ENCODE peak calls at places on chromosomes 11 and 22, in four cellular contexts. T, B, M and R are unnamed samples.

GRCh38 chr11:2306971-2307732 is 5.3 kb downstream of the TSPAN32 start:
- DNase-seq in T (no peak), M (no peak), B (no peak), R (no peak)

GRCh38 chr11:62881579-62882427 is 1.1 kb downstream of the SLC3A2 start:
- DNase-seq in M (peak), T (peak), B (peak), R (peak)

GRCh38 chr11:65478411-65479183 is 20.2 kb upstream of the MALAT1 start:
- DNase-seq in B (peak), M (no peak), T (no peak), R (no peak)

GRCh38 chr11:16191212-16191851 is 165.0 kb downstream of the SOX6 start:
- DNase-seq in M (no peak), T (no peak), B (no peak), R (peak)

GRCh38 chr11:85889676-85890579 is 34.7 kb downstream of the CCDC83 start:
- DNase-seq in T (no peak), M (peak), B (no peak), R (peak)

GRCh38 chr11:116990061-116990473 is 108.2 kb downstream of the SIK3 start:
- DNase-seq in M (no peak), T (no peak), B (no peak), R (peak)

GRCh38 chr22:32318361-32318760 is 39.3 kb upstream of the RFPL3 start:
- DNase-seq in M (no peak), T (no peak), B (no peak), R (no peak)

GRCh38 chr22:20549232-20549841 is 41.9 kb downstream of the MED15 start:
- DNase-seq in B (no peak), T (no peak), M (no peak), R (no peak)

GRCh38 chr22:17318817-17319216 is 50.4 kb upstream of the CECR2 start:
- DNase-seq in M (no peak), B (no peak), T (no peak), R (no peak)

GRCh38 chr11:75338516-75339218 is 12.8 kb downstream of the ARRB1 start:
- DNase-seq in B (no peak), M (no peak), T (no peak), R (no peak)

GRCh38 chr22:25086902-25087282 is 112.8 kb upstream of the CRYBB3 start:
- DNase-seq in T (no peak), M (no peak), B (no peak), R (no peak)

GRCh38 chr11:61477734-61478148 is 30.8 kb upstream of the LRRC10B start:
- DNase-seq in T (no peak), B (peak), M (peak), R (no peak)

GRCh38 chr11:69113646-69114340 is 41.9 kb upstream of the SMIM38 start:
- DNase-seq in B (no peak), M (no peak), T (no peak), R (no peak)
- TF ChIP-seq ATF3 in B (no peak), M (no peak), T (no peak), R (no peak)

GRCh38 chr22:45276507-45276906 is 8.2 kb upstream of the UPK3A start:
- DNase-seq in B (no peak), M (no peak), T (no peak), R (no peak)

GRCh38 chr22:45272498-45272897 is 12.3 kb upstream of the UPK3A start:
- DNase-seq in M (no peak), B (no peak), T (no peak), R (peak)

GRCh38 chr22:45271667-45272188 is 13.0 kb upstream of the UPK3A start:
- DNase-seq in T (no peak), M (no peak), B (no peak), R (peak)

GRCh38 chr22:45270095-45271020 is 14.4 kb upstream of the UPK3A start:
- DNase-seq in T (no peak), B (no peak), M (no peak), R (no peak)

GRCh38 chr22:45273452-45274075 is 11.2 kb upstream of the UPK3A start:
- DNase-seq in M (no peak), T (no peak), B (no peak), R (peak)
- TF ChIP-seq CBX5 in M (no peak), T (no peak), B (no peak), R (peak)

GRCh38 chr11:13462311-13462927 is 603 bp downstream of the BTBD10 start:
- DNase-seq in M (no peak), T (no peak), B (peak), R (peak)
- TF ChIP-seq ATF3 in M (no peak), T (no peak), B (peak), R (no peak)

DNA sequence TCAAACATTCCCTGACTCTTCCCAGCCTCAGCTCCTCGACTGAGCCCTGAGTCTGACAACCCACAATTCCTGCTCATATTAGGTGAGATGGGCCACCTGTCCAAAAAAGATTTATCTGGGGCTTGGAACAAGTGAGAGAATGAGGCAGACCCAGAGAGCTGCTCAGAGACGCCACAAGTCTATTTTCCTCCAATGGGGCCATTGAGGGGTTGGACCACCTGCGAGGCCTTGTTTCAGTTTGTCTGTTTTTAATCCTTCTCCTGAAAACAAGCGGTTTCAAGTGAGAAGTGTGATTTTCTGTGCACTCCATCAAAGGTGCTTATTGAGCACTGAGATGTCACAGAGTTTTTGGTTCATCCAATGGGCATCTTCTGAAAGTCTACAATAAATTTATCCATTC is 168.6 kb downstream of the MIAT start:
- DNase-seq in T (no peak), M (no peak), B (no peak), R (no peak)
- TF ChIP-seq CBX5 in T (no peak), M (no peak), B (no peak), R (no peak)